ENCODE peak calls at places on chromosomes 16 and 17, in four cellular contexts. One of them, this sample, is unnamed. For H3K4me1, the result is how much of the 10 kb centered on the place peaks cover.

GRCh38 chr16:87874639-87875472 is 5.5 kb upstream of the SLC7A5 start:
- DNase-seq in SK-N-SH: no peak
- DNase-seq in testis: no peak
- DNase-seq in fibroblast of lung: no peak
- DNase-seq in this sample: no peak

GRCh38 chr17:49013311-49014205 is 16.4 kb downstream of the IGF2BP1 start:
- DNase-seq in SK-N-SH: no peak
- DNase-seq in testis: peak
- DNase-seq in fibroblast of lung: peak
- DNase-seq in this sample: no peak

GRCh38 chr17:44591223-44591622 is 33.9 kb downstream of the FZD2 start:
- DNase-seq in SK-N-SH: peak
- DNase-seq in testis: no peak
- DNase-seq in fibroblast of lung: no peak
- DNase-seq in this sample: no peak

GRCh38 chr17:55705847-55706246 is 16.8 kb downstream of the TMEM100 start:
- DNase-seq in SK-N-SH: no peak
- DNase-seq in testis: no peak
- DNase-seq in fibroblast of lung: no peak
- DNase-seq in this sample: no peak

GRCh38 chr17:54694287-54694887 is 206.3 kb upstream of the TOM1L1 start:
- DNase-seq in SK-N-SH: peak
- DNase-seq in testis: no peak
- DNase-seq in fibroblast of lung: no peak
- DNase-seq in this sample: no peak

GRCh38 chr16:77219437-77219836 is 20.2 kb downstream of the SYCE1L start:
- DNase-seq in SK-N-SH: no peak
- DNase-seq in testis: no peak
- DNase-seq in fibroblast of lung: no peak
- DNase-seq in this sample: no peak

GRCh38 chr17:19905514-19905913 is 37.8 kb upstream of the ULK2 start:
- DNase-seq in SK-N-SH: no peak
- DNase-seq in testis: no peak
- DNase-seq in fibroblast of lung: no peak
- DNase-seq in this sample: no peak

GRCh38 chr17:31594416-31594815 is 202.9 kb downstream of the RAB11FIP4 start:
- DNase-seq in SK-N-SH: no peak
- DNase-seq in testis: no peak
- DNase-seq in fibroblast of lung: no peak
- DNase-seq in this sample: no peak

GRCh38 chr17:69822314-69822875 is 252.6 kb upstream of the KCNJ16 start:
- DNase-seq in SK-N-SH: no peak
- DNase-seq in testis: no peak
- DNase-seq in fibroblast of lung: no peak
- DNase-seq in this sample: no peak

GRCh38 chr16:85970712-85971220 is 71.8 kb downstream of the IRF8 start:
- DNase-seq in SK-N-SH: no peak
- DNase-seq in testis: no peak
- DNase-seq in fibroblast of lung: no peak
- DNase-seq in this sample: no peak

GRCh38 chr16:84367750-84368320 is 503 bp upstream of the ATP2C2 start:
- DNase-seq in SK-N-SH: no peak
- DNase-seq in testis: no peak
- DNase-seq in fibroblast of lung: no peak
- DNase-seq in this sample: no peak

GRCh38 chr17:79854080-79854861 is 15.0 kb upstream of the CBX4 start:
- DNase-seq in SK-N-SH: no peak
- DNase-seq in testis: no peak
- DNase-seq in fibroblast of lung: no peak
- DNase-seq in this sample: no peak

GRCh38 chr16:73021866-73022495 is 25.9 kb downstream of the ZFHX3 start:
- DNase-seq in SK-N-SH: no peak
- DNase-seq in testis: no peak
- DNase-seq in fibroblast of lung: no peak
- DNase-seq in this sample: no peak

GRCh38 chr17:4180791-4181190 is 37.8 kb downstream of the CYB5D2 start:
- DNase-seq in SK-N-SH: no peak
- DNase-seq in testis: no peak
- DNase-seq in fibroblast of lung: no peak
- DNase-seq in this sample: no peak

GRCh38 chr17:49968380-49969133 is 433 bp upstream of the DLX4 start:
- DNase-seq in SK-N-SH: peak
- DNase-seq in testis: peak
- DNase-seq in fibroblast of lung: peak
- DNase-seq in this sample: no peak

GRCh38 chr16:85735946-85736345 is 14.9 kb downstream of the C16orf74 start:
- DNase-seq in SK-N-SH: no peak
- DNase-seq in testis: no peak
- DNase-seq in fibroblast of lung: no peak
- DNase-seq in this sample: no peak

GRCh38 chr16:61791465-61791864 is 244.8 kb downstream of the CDH8 start:
- DNase-seq in SK-N-SH: no peak
- DNase-seq in testis: no peak
- DNase-seq in fibroblast of lung: no peak
- DNase-seq in this sample: no peak

GRCh38 chr17:74748279-74748528 is 224 bp upstream of the NHERF1 start:
- DNase-seq in SK-N-SH: no peak
- DNase-seq in testis: no peak
- DNase-seq in fibroblast of lung: no peak
- DNase-seq in this sample: no peak

GRCh38 chr17:57667461-57667923 is 77.6 kb downstream of the CCDC182 start:
- DNase-seq in SK-N-SH: peak
- DNase-seq in testis: peak
- DNase-seq in fibroblast of lung: no peak
- DNase-seq in this sample: no peak

GRCh38 chr16:30372725-30373124 is 1.9 kb upstream of the MYL11 start:
- DNase-seq in SK-N-SH: no peak
- DNase-seq in testis: no peak
- DNase-seq in fibroblast of lung: no peak
- DNase-seq in this sample: no peak

GRCh38 chr16:30369938-30370443 is 303 bp downstream of the TBC1D10B start:
- DNase-seq in SK-N-SH: no peak
- DNase-seq in testis: no peak
- DNase-seq in fibroblast of lung: no peak
- DNase-seq in this sample: no peak

GRCh38 chr16:30370444-30371247 is at the start of gene TBC1D10B:
- DNase-seq in SK-N-SH: peak
- DNase-seq in testis: peak
- DNase-seq in fibroblast of lung: peak
- DNase-seq in this sample: peak

GRCh38 chr16:30372037-30372712 is 1.9 kb upstream of the TBC1D10B start:
- DNase-seq in SK-N-SH: no peak
- DNase-seq in testis: no peak
- DNase-seq in fibroblast of lung: no peak
- DNase-seq in this sample: no peak

GRCh38 chr16:30371248-30371816 is 1.0 kb upstream of the TBC1D10B start:
- DNase-seq in SK-N-SH: no peak
- DNase-seq in testis: no peak
- DNase-seq in fibroblast of lung: no peak
- DNase-seq in this sample: no peak
- H3K4me1 ChIP-seq in SK-N-SH: under half
- H3K4me1 ChIP-seq in testis: under half
- H3K4me1 ChIP-seq in fibroblast of lung: under half
- H3K4me1 ChIP-seq in this sample: under half

DNA sequence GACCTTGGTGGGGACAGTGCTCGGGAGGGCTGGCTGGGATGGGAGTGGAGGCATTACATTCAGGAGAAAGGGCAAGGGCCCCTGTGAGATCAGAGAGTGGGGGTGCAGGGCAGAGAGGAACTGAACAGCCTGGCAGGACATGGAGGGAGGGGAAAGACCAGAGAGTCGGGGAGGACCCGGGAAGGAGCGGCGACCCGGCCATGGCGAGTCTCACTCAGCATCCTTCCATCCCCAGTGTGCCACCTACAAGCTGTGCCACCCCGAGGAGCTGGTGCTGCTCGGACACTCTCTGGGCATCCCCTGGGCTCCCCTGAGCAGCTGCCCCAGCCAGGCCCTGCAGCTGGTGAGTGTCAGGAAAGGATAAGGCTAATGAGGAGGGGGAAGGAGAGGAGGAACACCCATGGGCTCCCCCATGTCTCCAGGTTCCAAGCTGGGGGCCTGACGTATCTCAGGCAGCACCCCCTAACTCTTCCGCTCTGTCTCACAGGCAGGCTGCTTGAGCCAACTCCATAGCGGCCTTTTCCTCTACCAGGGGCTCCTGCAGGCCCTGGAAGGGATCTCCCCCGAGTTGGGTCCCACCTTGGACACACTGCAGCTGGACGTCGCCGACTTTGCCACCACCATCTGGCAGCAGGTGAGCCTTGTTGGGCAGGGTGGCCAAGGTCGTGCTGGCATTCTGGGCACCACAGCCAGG is 905 bp downstream of the CSF3 start:
- DNase-seq in SK-N-SH: no peak
- DNase-seq in testis: no peak
- DNase-seq in fibroblast of lung: no peak
- DNase-seq in this sample: no peak
- H3K4me1 ChIP-seq in SK-N-SH: under half
- H3K4me1 ChIP-seq in testis: under half
- H3K4me1 ChIP-seq in fibroblast of lung: under half
- H3K4me1 ChIP-seq in this sample: under half

GRCh38 chr16:50472472-50472871 is 75.7 kb upstream of the NKD1 start:
- DNase-seq in SK-N-SH: no peak
- DNase-seq in testis: no peak
- DNase-seq in fibroblast of lung: no peak
- DNase-seq in this sample: no peak
- H3K4me1 ChIP-seq in SK-N-SH: under half
- H3K4me1 ChIP-seq in testis: under half
- H3K4me1 ChIP-seq in fibroblast of lung: under half
- H3K4me1 ChIP-seq in this sample: under half

GRCh38 chr17:76734080-76734840 is 2.9 kb downstream of the SRSF2 start:
- DNase-seq in SK-N-SH: no peak
- DNase-seq in testis: no peak
- DNase-seq in fibroblast of lung: peak
- DNase-seq in this sample: no peak
- H3K4me1 ChIP-seq in SK-N-SH: under half
- H3K4me1 ChIP-seq in testis: under half
- H3K4me1 ChIP-seq in fibroblast of lung: under half
- H3K4me1 ChIP-seq in this sample: under half

DNA sequence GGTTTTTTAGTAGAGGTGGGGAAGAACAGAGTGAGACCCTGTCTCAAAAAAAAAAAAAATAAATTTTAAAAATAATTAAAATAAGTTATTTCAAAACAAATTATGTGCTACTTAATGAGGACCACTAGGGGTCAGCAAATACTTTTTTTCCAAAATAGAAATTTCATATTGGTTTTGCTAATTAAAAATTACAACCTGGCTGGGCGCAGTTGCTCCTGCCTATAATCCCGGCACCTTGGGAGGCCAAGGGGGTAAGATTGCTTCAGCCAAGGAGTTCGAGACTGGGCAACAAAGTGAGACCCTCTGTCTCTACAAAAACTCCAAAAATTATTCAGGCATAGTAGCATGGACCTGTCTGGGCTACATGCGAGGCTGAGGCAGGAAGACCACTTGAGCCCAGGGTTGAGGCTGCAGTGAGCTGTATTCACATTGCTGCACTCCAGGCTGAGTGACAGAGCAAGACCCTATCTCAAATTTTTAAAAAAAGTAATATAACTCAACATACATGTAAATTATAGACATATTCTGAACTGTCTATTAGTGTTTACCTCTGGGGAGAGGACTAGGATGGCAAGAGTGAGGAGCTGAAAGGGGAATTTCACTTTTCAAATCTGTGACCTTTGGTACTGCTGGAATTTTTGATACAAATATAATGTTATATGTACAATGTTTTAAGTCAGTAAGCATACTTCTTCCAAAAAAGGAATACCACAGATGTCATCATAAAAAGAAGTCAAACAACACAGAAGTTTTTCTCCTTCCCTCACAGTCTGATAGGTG is 8.1 kb downstream of the MEIOB start:
- DNase-seq in SK-N-SH: peak
- DNase-seq in testis: no peak
- DNase-seq in fibroblast of lung: peak
- DNase-seq in this sample: no peak
- H3K4me1 ChIP-seq in SK-N-SH: under half
- H3K4me1 ChIP-seq in testis: under half
- H3K4me1 ChIP-seq in fibroblast of lung: under half
- H3K4me1 ChIP-seq in this sample: under half

DNA sequence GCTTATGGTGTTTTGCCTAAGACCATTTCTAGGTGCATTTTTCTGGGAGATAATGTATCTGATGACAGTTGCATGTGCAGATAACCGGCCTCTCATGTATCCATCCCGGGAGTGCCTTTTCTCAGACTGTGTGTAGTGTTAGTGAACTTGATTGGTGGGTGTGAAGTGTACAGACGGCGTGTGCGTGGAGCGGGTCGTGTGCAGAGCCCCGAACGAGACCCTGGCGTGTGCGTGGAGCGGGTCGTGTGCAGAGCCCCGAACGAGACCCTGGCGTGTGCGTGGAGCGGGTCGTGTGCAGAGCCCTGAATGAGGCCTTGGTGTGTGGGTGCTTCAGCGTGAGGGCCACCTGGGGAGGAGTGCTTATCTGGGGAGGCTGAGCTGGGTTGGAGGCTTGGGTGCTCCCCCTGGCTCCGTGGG is 28.9 kb upstream of the ZNF750 start:
- DNase-seq in SK-N-SH: no peak
- DNase-seq in testis: no peak
- DNase-seq in fibroblast of lung: no peak
- DNase-seq in this sample: no peak
- H3K4me1 ChIP-seq in SK-N-SH: under half
- H3K4me1 ChIP-seq in testis: under half
- H3K4me1 ChIP-seq in fibroblast of lung: under half
- H3K4me1 ChIP-seq in this sample: under half

DNA sequence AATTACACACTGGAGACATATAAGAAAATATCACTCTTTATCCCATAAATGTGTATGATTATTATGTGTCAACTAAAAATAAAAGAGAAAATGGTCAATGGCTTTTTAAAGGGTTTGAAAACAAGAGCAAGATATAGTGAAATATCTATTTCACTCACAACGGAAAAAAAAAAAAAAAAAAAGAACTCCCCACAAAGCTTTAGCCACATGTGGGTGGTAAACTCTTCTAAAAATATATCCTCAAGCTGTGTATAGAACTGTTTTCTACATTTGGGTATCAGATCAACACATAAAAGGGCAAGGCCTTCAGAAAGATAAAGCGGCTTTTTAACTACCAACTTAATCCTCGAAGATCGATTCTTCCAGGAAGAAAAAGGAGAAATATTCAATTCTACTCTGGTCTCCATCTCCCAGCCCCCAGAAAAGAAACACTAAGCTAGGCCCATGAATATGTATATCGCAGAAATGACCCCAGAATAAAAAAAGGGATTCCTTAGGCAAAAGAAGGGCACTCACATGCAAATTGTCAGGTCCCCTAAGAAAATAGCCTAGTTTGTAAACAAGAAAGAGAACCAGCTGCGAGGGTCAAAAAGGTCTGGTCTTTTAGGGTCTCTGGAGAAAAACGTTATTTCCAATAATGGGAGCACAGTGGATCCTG is 4.4 kb downstream of the LITAF start:
- DNase-seq in SK-N-SH: no peak
- DNase-seq in testis: no peak
- DNase-seq in fibroblast of lung: no peak
- DNase-seq in this sample: no peak
- H3K4me1 ChIP-seq in SK-N-SH: under half
- H3K4me1 ChIP-seq in testis: under half
- H3K4me1 ChIP-seq in fibroblast of lung: under half
- H3K4me1 ChIP-seq in this sample: under half

This sample was measured in ovary.